ENCODE peak calls at places on chromosomes 2 and 18, in five cellular contexts. I is body of pancreas, R is RPMI8226, X is NCI-H1105, Z is amniotic stem cell. B is an unnamed sample.

GRCh38 chr2:126756125-126756524 is 100.2 kb downstream of the GYPC start:
- DNase-seq in I (no peak), R (no peak), Z (no peak), X (no peak), B (no peak)

GRCh38 chr2:7825591-7826312 is 856.1 kb upstream of the ID2 start:
- DNase-seq in Z (peak), I (peak), X (no peak), R (peak), B (peak)

GRCh38 chr2:153917570-153917969 is 45.8 kb downstream of the GALNT13 start:
- DNase-seq in R (no peak), I (no peak), Z (no peak), X (no peak), B (no peak)

GRCh38 chr18:33870059-33870458 is 292.0 kb downstream of the ASXL3 start:
- DNase-seq in X (no peak), R (no peak), I (no peak), Z (peak), B (no peak)

GRCh38 chr2:143936758-143937562 is 583.0 kb downstream of the ZEB2 start:
- DNase-seq in Z (no peak), R (no peak), X (no peak), I (no peak), B (no peak)

GRCh38 chr2:200050921-200051620 is 95.7 kb downstream of the MAIP1 start:
- DNase-seq in I (peak), X (no peak), Z (no peak), R (no peak), B (no peak)

GRCh38 chr2:42978175-42978886 is 185.9 kb upstream of the HAAO start:
- DNase-seq in I (peak), X (no peak), R (no peak), Z (no peak), B (no peak)

GRCh38 chr2:109438773-109439191 is 175.0 kb downstream of the SEPTIN10 start:
- DNase-seq in I (peak), R (no peak), X (no peak), Z (no peak), B (no peak)

GRCh38 chr2:101782427-101782792 is 84.9 kb downstream of the MAP4K4 start:
- DNase-seq in Z (no peak), I (no peak), R (no peak), X (no peak), B (no peak)

GRCh38 chr18:7760967-7761946 is 194.1 kb downstream of the PTPRM start:
- DNase-seq in I (no peak), R (no peak), Z (no peak), X (no peak), B (peak)

GRCh38 chr2:10897956-10898355 is 13.8 kb upstream of the KCNF1 start:
- DNase-seq in X (no peak), I (no peak), R (no peak), Z (no peak), B (no peak)

GRCh38 chr18:3148930-3149535 is 70.7 kb downstream of the MYOM1 start:
- DNase-seq in R (no peak), X (no peak), I (no peak), Z (no peak), B (no peak)

GRCh38 chr2:231781798-231782726 is 980 bp upstream of the PDE6D start:
- DNase-seq in Z (peak), X (no peak), R (peak), I (peak), B (no peak)

GRCh38 chr2:37643102-37644078 is 28.1 kb downstream of the CDC42EP3 start:
- DNase-seq in Z (no peak), X (no peak), I (no peak), R (no peak), B (no peak)

GRCh38 chr2:63840081-63840784 is 1.5 kb upstream of the UGP2 start:
- DNase-seq in R (no peak), Z (no peak), I (no peak), X (no peak), B (no peak)

GRCh38 chr18:62346327-62347090 is 21.4 kb downstream of the TNFRSF11A start:
- DNase-seq in I (no peak), Z (no peak), R (no peak), X (no peak), B (no peak)